ENCODE peak calls at places on chromosomes 1 and 21, in six cellular contexts. I is sigmoid colon, S is suprapubic skin, W is adrenal gland, E is H1, V is transverse colon. O is an unnamed sample.

GRCh38 chr1:16984717-16985116 is 4.3 kb upstream of the MFAP2 start:
- DNase-seq in I (peak), W (peak), S (peak), E (no peak), V (peak), O (peak)

GRCh38 chr1:161733526-161733925 is 12.2 kb downstream of the FCRLB start:
- DNase-seq in W (no peak), I (no peak), S (no peak), E (no peak), V (no peak), O (no peak)

GRCh38 chr1:10398278-10398733 is 558 bp upstream of the PGD start:
- DNase-seq in E (no peak), S (no peak), V (no peak), I (no peak), W (no peak), O (no peak)

GRCh38 chr1:46413596-46413985 is 19.5 kb downstream of the FAAH start:
- DNase-seq in E (no peak), W (no peak), S (no peak), I (no peak), V (no peak), O (no peak)

GRCh38 chr1:211641942-211642341 is 33.5 kb downstream of the NEK2 start:
- DNase-seq in V (no peak), E (no peak), I (no peak), S (peak), W (peak), O (no peak)

GRCh38 chr1:202710070-202711025 is at the start of gene SYT2:
- DNase-seq in S (no peak), E (no peak), V (peak), W (peak), I (peak), O (no peak)

GRCh38 chr1:214466759-214467585 is 84.4 kb downstream of the PTPN14 start:
- DNase-seq in V (no peak), S (no peak), E (no peak), W (no peak), I (no peak), O (peak)

GRCh38 chr1:169368406-169368769 is 393 bp downstream of the BLZF1 start:
- DNase-seq in I (no peak), S (no peak), V (peak), W (no peak), E (no peak), O (peak)

GRCh38 chr1:170339565-170339964 is 192.4 kb upstream of the GORAB start:
- DNase-seq in S (no peak), E (no peak), W (no peak), I (no peak), V (no peak), O (no peak)

GRCh38 chr21:25643486-25643885 is 4.4 kb downstream of the JAM2 start:
- DNase-seq in E (no peak), I (no peak), W (no peak), S (no peak), V (no peak), O (no peak)

GRCh38 chr1:246724001-246724724 is at the start of gene SCCPDH:
- DNase-seq in V (peak), I (peak), W (peak), S (peak), E (no peak), O (peak)
- TF ChIP-seq POLR2A in V (peak), I (no peak), W (peak), S (peak), E (no peak), O (no peak)

GRCh38 chr1:157237522-157237921 is 99.3 kb upstream of the ETV3 start:
- DNase-seq in I (no peak), W (no peak), E (no peak), V (no peak), S (no peak), O (no peak)

GRCh38 chr1:157241185-157241538 is 103.0 kb upstream of the ETV3 start:
- DNase-seq in V (no peak), I (no peak), E (peak), S (no peak), W (no peak), O (no peak)

GRCh38 chr1:157239936-157240335 is 101.7 kb upstream of the ETV3 start:
- DNase-seq in I (no peak), S (no peak), V (no peak), W (no peak), E (no peak), O (no peak)

GRCh38 chr1:157236072-157236471 is 97.9 kb upstream of the ETV3 start:
- DNase-seq in I (no peak), E (no peak), S (no peak), W (no peak), V (no peak), O (no peak)

DNA sequence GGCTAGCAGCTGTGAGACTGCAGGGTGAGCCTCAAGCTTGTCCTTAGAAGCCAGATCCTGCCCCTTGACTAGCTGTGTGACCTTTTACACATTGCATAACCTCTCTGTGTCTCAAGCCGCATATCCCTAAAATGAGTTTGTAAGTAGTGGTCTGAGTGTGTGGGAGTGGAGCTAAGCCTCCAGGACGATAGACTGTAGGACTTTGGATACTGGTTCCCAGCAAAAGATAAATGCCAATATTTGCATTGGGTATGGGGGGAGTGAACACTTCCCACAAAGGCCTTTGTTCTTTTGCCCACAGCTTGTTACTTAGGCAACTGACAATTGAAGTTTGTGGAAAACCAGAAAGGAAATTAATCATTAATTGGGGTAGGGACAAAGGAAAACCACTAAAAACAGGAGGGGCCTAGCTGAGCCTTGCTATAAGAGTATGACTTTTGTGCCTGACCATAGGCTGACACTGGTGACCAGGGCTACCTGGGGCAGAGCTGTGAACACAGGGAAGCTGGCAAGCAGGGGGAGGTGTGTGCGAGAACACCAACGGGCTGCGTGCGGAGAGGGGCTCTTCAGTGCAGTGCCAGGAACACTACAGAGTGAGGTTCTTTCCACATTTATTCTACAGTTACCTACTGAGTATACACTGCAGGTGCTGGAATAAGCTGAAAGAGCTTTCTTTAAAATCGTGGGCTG is 102.4 kb upstream of the ETV3 start:
- DNase-seq in V (no peak), S (no peak), W (no peak), E (no peak), I (no peak), O (no peak)
- TF ChIP-seq CTCF in V (no peak), S (no peak), W (no peak), E (no peak), I (no peak), O (no peak)

GRCh38 chr1:234535208-234535607 is 56.2 kb upstream of the TARBP1 start:
- DNase-seq in E (no peak), S (no peak), V (no peak), I (peak), W (peak), O (no peak)

GRCh38 chr1:234532511-234532922 is 53.5 kb upstream of the TARBP1 start:
- DNase-seq in V (peak), W (no peak), E (no peak), S (no peak), I (peak), O (peak)

GRCh38 chr1:234535763-234536515 is 57.0 kb upstream of the TARBP1 start:
- DNase-seq in V (peak), S (no peak), E (no peak), W (peak), I (peak), O (peak)

GRCh38 chr1:234533034-234533571 is 54.1 kb upstream of the TARBP1 start:
- DNase-seq in V (peak), I (peak), S (peak), E (no peak), W (no peak), O (peak)

GRCh38 chr1:234533975-234534876 is 55.2 kb upstream of the TARBP1 start:
- DNase-seq in V (peak), I (peak), E (no peak), W (peak), S (peak), O (peak)
- H3K4me3 ChIP-seq in V (no peak), I (no peak), E (no peak), W (no peak), S (no peak), O (no peak)

GRCh38 chr1:151990856-151991198 is 2.8 kb downstream of the S100A10 start:
- DNase-seq in E (no peak), S (no peak), I (peak), V (peak), W (peak), O (no peak)

GRCh38 chr1:151993734-151994496 is at the start of gene S100A10:
- DNase-seq in S (peak), W (peak), V (peak), E (no peak), I (peak), O (peak)

GRCh38 chr1:151991663-151992344 is 1.9 kb downstream of the S100A10 start:
- DNase-seq in V (no peak), S (no peak), W (no peak), I (no peak), E (no peak), O (no peak)

GRCh38 chr1:151993084-151993733 is 450 bp downstream of the S100A10 start:
- DNase-seq in W (peak), E (no peak), S (no peak), V (peak), I (peak), O (no peak)

DNA sequence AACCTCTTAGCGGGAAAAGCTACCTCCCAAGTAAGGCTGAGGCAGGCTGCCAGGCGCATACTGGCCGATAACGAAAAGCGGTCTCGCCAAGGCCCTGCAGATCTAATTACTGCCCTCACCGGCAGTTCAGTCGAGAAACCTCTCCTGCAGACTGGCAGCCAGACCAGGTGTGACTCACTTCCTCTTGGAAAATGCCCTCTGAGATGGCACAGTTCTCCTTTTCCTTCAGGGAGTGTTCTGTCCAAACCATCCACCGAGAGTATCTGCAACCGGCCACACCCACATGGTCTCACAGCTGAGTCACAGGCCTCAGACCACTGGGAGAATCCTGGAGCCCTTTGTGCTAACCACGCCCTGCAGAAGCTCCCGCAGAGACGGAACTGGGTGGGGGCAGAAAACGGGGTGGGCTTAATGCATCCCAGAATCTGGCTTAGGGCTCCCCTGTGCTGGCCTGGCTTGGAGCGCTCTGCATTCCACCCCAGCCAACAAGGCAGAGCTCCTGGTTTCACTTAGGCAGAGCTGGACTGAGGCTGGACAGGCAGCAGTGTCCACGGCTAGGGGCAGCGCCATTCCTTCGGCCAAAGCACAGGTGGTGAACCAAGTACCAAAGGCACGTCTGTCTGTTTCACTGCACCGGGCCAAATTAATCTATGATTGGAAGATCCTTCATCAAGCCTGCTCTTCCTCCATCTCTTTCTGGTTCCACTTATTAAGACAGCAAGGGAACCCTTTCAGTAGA is 1.1 kb downstream of the S100A10 start:
- DNase-seq in V (peak), I (peak), S (peak), E (peak), W (peak), O (peak)
- TF ChIP-seq POLR2A in V (peak), I (no peak), S (peak), E (peak), W (peak), O (peak)

DNA sequence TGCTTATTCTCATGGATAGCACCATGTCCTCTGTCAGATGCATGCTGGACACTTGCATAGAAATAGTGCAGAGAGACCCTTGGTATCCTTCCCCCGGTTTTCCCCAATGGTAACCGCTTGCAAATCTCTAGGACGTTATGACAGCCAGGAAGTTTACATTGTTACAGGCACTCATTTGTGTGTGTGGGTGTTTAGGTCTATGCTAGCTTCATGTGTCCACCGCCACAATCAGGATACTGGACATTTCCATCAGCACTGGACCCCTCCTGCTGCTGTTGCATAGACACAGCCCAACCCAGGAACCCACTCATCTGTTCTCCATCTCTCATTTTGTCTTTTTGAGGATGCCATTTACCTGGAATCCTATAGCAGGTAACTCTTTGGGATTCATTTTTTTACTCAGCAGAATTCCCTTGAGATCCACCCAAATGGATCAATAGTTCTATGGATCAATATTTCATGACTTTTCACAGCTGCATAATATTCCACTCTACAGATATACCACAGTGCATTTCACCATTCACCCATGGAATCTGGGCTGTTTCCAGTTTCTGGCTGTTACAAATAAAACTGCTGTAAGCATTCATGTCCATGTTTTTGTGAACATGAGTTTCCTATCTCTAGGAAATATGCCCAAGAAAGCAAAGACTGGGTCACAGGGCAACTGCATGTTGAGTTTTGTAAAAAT is 6.6 kb upstream of the WNT9A start:
- DNase-seq in I (no peak), W (peak), E (no peak), S (no peak), V (no peak), O (no peak)
- TF ChIP-seq CTCF in I (no peak), W (no peak), E (no peak), S (no peak), V (no peak), O (no peak)

O was measured in lower leg skin.